ENCODE peak calls at places on chromosomes 2 and 18, in nine cellular contexts. One of them, this sample, is unnamed.

GRCh38 chr18:78153362-78153761 is 826.3 kb upstream of the SALL3 start:
- DNase-seq in AG04449: no peak
- DNase-seq in HepG2: no peak
- DNase-seq in lung: no peak
- DNase-seq in SK-N-SH: no peak
- DNase-seq in mucosa of descending colon: no peak
- DNase-seq in astrocyte of the spinal cord: no peak
- DNase-seq in fibroblast of the aortic adventitia: no peak
- DNase-seq in BJ: no peak
- DNase-seq in this sample: no peak

GRCh38 chr2:11456251-11456650 is 9.7 kb downstream of the E2F6 start:
- DNase-seq in AG04449: no peak
- DNase-seq in HepG2: no peak
- DNase-seq in lung: no peak
- DNase-seq in SK-N-SH: no peak
- DNase-seq in mucosa of descending colon: no peak
- DNase-seq in astrocyte of the spinal cord: no peak
- DNase-seq in fibroblast of the aortic adventitia: no peak
- DNase-seq in BJ: no peak
- DNase-seq in this sample: no peak

GRCh38 chr18:54388203-54389142 is 30.8 kb downstream of the C18orf54 start:
- DNase-seq in AG04449: peak; percentile 50
- DNase-seq in HepG2: peak; percentile 80
- DNase-seq in lung: no peak
- DNase-seq in SK-N-SH: no peak
- DNase-seq in mucosa of descending colon: no peak
- DNase-seq in astrocyte of the spinal cord: peak; percentile 90
- DNase-seq in fibroblast of the aortic adventitia: peak; percentile 73
- DNase-seq in BJ: peak; percentile 43
- DNase-seq in this sample: peak; percentile 98

GRCh38 chr2:186780701-186781316 is 68.2 kb downstream of the ZSWIM2 start:
- DNase-seq in AG04449: no peak
- DNase-seq in HepG2: peak; percentile 56
- DNase-seq in lung: no peak
- DNase-seq in SK-N-SH: peak; percentile 3
- DNase-seq in mucosa of descending colon: no peak
- DNase-seq in astrocyte of the spinal cord: peak; percentile 17
- DNase-seq in fibroblast of the aortic adventitia: peak; percentile 39
- DNase-seq in BJ: no peak
- DNase-seq in this sample: peak; percentile 5

GRCh38 chr2:166338831-166339339 is 36.9 kb downstream of the SCN9A start:
- DNase-seq in AG04449: no peak
- DNase-seq in HepG2: no peak
- DNase-seq in lung: no peak
- DNase-seq in SK-N-SH: no peak
- DNase-seq in mucosa of descending colon: no peak
- DNase-seq in astrocyte of the spinal cord: no peak
- DNase-seq in fibroblast of the aortic adventitia: no peak
- DNase-seq in BJ: no peak
- DNase-seq in this sample: no peak

GRCh38 chr2:108587621-108588020 is 53.4 kb downstream of the LIMS1 start:
- DNase-seq in AG04449: no peak
- DNase-seq in HepG2: no peak
- DNase-seq in lung: no peak
- DNase-seq in SK-N-SH: no peak
- DNase-seq in mucosa of descending colon: no peak
- DNase-seq in astrocyte of the spinal cord: peak; percentile 88
- DNase-seq in fibroblast of the aortic adventitia: peak; percentile 76
- DNase-seq in BJ: no peak
- DNase-seq in this sample: no peak

GRCh38 chr2:204842731-204843490 is 297.6 kb downstream of the PARD3B start:
- DNase-seq in AG04449: peak; percentile 83
- DNase-seq in HepG2: no peak
- DNase-seq in lung: no peak
- DNase-seq in SK-N-SH: no peak
- DNase-seq in mucosa of descending colon: no peak
- DNase-seq in astrocyte of the spinal cord: peak; percentile 94
- DNase-seq in fibroblast of the aortic adventitia: peak; percentile 93
- DNase-seq in BJ: peak; percentile 86
- DNase-seq in this sample: peak; percentile 45

GRCh38 chr2:126952216-126952615 is 53.5 kb downstream of the TEX51 start:
- DNase-seq in AG04449: no peak
- DNase-seq in HepG2: no peak
- DNase-seq in lung: no peak
- DNase-seq in SK-N-SH: no peak
- DNase-seq in mucosa of descending colon: no peak
- DNase-seq in astrocyte of the spinal cord: no peak
- DNase-seq in fibroblast of the aortic adventitia: no peak
- DNase-seq in BJ: no peak
- DNase-seq in this sample: no peak

GRCh38 chr2:235135990-235136561 is 184.3 kb downstream of the SH3BP4 start:
- DNase-seq in AG04449: peak; percentile 9
- DNase-seq in HepG2: peak; percentile 78
- DNase-seq in lung: peak; percentile 84
- DNase-seq in SK-N-SH: peak; percentile 78
- DNase-seq in mucosa of descending colon: peak; percentile 68
- DNase-seq in astrocyte of the spinal cord: peak; percentile 70
- DNase-seq in fibroblast of the aortic adventitia: peak; percentile 84
- DNase-seq in BJ: no peak
- DNase-seq in this sample: peak; percentile 56

GRCh38 chr2:226130192-226130591 is 669.4 kb downstream of the IRS1 start:
- DNase-seq in AG04449: no peak
- DNase-seq in HepG2: no peak
- DNase-seq in lung: no peak
- DNase-seq in SK-N-SH: no peak
- DNase-seq in mucosa of descending colon: no peak
- DNase-seq in astrocyte of the spinal cord: peak; percentile 34
- DNase-seq in fibroblast of the aortic adventitia: peak; percentile 31
- DNase-seq in BJ: no peak
- DNase-seq in this sample: no peak

GRCh38 chr2:34337735-34338134 is 738.6 kb upstream of the FAM98A start:
- DNase-seq in AG04449: no peak
- DNase-seq in HepG2: no peak
- DNase-seq in lung: no peak
- DNase-seq in SK-N-SH: no peak
- DNase-seq in mucosa of descending colon: no peak
- DNase-seq in astrocyte of the spinal cord: no peak
- DNase-seq in fibroblast of the aortic adventitia: no peak
- DNase-seq in BJ: no peak
- DNase-seq in this sample: no peak

GRCh38 chr2:85504434-85505261 is 34.3 kb upstream of the MAT2A start:
- DNase-seq in AG04449: peak; percentile 81
- DNase-seq in HepG2: no peak
- DNase-seq in lung: no peak
- DNase-seq in SK-N-SH: peak; percentile 71
- DNase-seq in mucosa of descending colon: no peak
- DNase-seq in astrocyte of the spinal cord: peak; percentile 87
- DNase-seq in fibroblast of the aortic adventitia: peak; percentile 91
- DNase-seq in BJ: peak; percentile 80
- DNase-seq in this sample: peak; percentile 92

GRCh38 chr18:11850821-11851155 is 425 bp upstream of the CHMP1B start:
- DNase-seq in AG04449: no peak
- DNase-seq in HepG2: no peak
- DNase-seq in lung: no peak
- DNase-seq in SK-N-SH: peak; percentile 38
- DNase-seq in mucosa of descending colon: no peak
- DNase-seq in astrocyte of the spinal cord: no peak
- DNase-seq in fibroblast of the aortic adventitia: no peak
- DNase-seq in BJ: peak; percentile 22
- DNase-seq in this sample: no peak

GRCh38 chr18:24878289-24878688 is 417.9 kb downstream of the HRH4 start:
- DNase-seq in AG04449: peak; percentile 14
- DNase-seq in HepG2: peak; percentile 7
- DNase-seq in lung: no peak
- DNase-seq in SK-N-SH: peak; percentile 27
- DNase-seq in mucosa of descending colon: no peak
- DNase-seq in astrocyte of the spinal cord: peak; percentile 58
- DNase-seq in fibroblast of the aortic adventitia: peak; percentile 75
- DNase-seq in BJ: no peak
- DNase-seq in this sample: no peak

GRCh38 chr2:224024270-224024669 is 14.8 kb downstream of the SERPINE2 start:
- DNase-seq in AG04449: no peak
- DNase-seq in HepG2: no peak
- DNase-seq in lung: no peak
- DNase-seq in SK-N-SH: no peak
- DNase-seq in mucosa of descending colon: no peak
- DNase-seq in astrocyte of the spinal cord: no peak
- DNase-seq in fibroblast of the aortic adventitia: no peak
- DNase-seq in BJ: no peak
- DNase-seq in this sample: no peak

DNA sequence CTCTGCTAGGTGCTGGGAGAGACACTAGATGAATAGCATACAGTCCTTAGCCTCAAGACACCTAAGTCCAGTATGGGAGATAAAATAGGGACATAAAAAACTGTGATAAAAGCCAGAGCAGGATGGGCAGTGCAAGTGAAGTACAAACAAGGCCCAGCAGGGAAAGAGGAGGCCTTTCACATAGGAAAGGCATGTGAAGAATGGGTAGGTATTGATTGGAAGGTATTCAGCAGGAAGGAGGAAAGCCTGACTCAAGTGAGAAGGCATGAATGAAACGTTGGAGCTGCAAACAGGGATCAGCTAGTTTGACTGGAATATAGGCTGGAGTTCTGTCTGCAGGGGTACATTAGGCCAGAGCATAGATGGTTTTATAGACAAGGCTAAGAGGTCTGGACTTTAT is 11.0 kb upstream of the CXCR4 start:
- DNase-seq in AG04449: no peak
- DNase-seq in HepG2: peak; percentile 26
- DNase-seq in lung: no peak
- DNase-seq in SK-N-SH: no peak
- DNase-seq in mucosa of descending colon: no peak
- DNase-seq in astrocyte of the spinal cord: no peak
- DNase-seq in fibroblast of the aortic adventitia: no peak
- DNase-seq in BJ: no peak
- DNase-seq in this sample: no peak
- TF ChIP-seq CTCF in AG04449: no peak
- TF ChIP-seq CTCF in HepG2: no peak
- TF ChIP-seq CTCF in lung: no peak
- TF ChIP-seq CTCF in SK-N-SH: no peak
- TF ChIP-seq CTCF in mucosa of descending colon: no peak
- TF ChIP-seq CTCF in astrocyte of the spinal cord: no peak
- TF ChIP-seq CTCF in fibroblast of the aortic adventitia: no peak
- TF ChIP-seq CTCF in BJ: no peak
- TF ChIP-seq CTCF in this sample: no peak

GRCh38 chr2:183495079-183495478 is 370.8 kb downstream of the NUP35 start:
- DNase-seq in AG04449: no peak
- DNase-seq in HepG2: no peak
- DNase-seq in lung: no peak
- DNase-seq in SK-N-SH: no peak
- DNase-seq in mucosa of descending colon: no peak
- DNase-seq in astrocyte of the spinal cord: no peak
- DNase-seq in fibroblast of the aortic adventitia: no peak
- DNase-seq in BJ: no peak
- DNase-seq in this sample: no peak
- H3K4me3 ChIP-seq in AG04449: no peak overlapping the region
- H3K4me3 ChIP-seq in HepG2: no peak overlapping the region
- H3K4me3 ChIP-seq in lung: no peak overlapping the region
- H3K4me3 ChIP-seq in SK-N-SH: no peak overlapping the region
- H3K4me3 ChIP-seq in mucosa of descending colon: no peak overlapping the region
- H3K4me3 ChIP-seq in astrocyte of the spinal cord: no peak overlapping the region
- H3K4me3 ChIP-seq in fibroblast of the aortic adventitia: no peak overlapping the region
- H3K4me3 ChIP-seq in BJ: no peak overlapping the region
- H3K4me3 ChIP-seq in this sample: no peak overlapping the region

DNA sequence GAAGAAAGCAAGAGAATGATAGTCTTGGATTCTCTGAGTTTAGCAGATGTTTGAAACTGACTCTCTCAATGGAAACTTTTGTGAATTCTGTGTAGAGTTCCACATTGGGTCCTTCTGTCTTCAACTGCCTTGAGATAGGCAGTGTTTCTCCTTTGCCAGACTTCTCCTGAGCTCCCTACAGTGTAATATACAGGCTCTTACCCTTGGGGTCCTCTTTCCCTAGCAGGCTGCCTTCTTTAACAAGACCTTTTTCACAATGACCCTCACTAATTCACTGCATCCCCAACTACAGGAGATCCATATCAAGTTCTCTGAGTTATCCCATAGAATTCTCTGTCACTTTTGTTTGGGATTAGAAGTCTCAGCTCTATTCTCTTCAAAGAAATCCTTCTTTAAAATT is 513.0 kb downstream of the XIRP2 start:
- DNase-seq in AG04449: no peak
- DNase-seq in HepG2: no peak
- DNase-seq in lung: no peak
- DNase-seq in SK-N-SH: no peak
- DNase-seq in mucosa of descending colon: no peak
- DNase-seq in astrocyte of the spinal cord: no peak
- DNase-seq in fibroblast of the aortic adventitia: no peak
- DNase-seq in BJ: no peak
- DNase-seq in this sample: no peak
- TF ChIP-seq CTCF in AG04449: no peak
- TF ChIP-seq CTCF in HepG2: no peak
- TF ChIP-seq CTCF in lung: no peak
- TF ChIP-seq CTCF in SK-N-SH: no peak
- TF ChIP-seq CTCF in mucosa of descending colon: no peak
- TF ChIP-seq CTCF in astrocyte of the spinal cord: no peak
- TF ChIP-seq CTCF in fibroblast of the aortic adventitia: no peak
- TF ChIP-seq CTCF in BJ: no peak
- TF ChIP-seq CTCF in this sample: no peak

GRCh38 chr2:28962505-28962904 is 18.6 kb upstream of the TOGARAM2 start:
- DNase-seq in AG04449: no peak
- DNase-seq in HepG2: no peak
- DNase-seq in lung: no peak
- DNase-seq in SK-N-SH: no peak
- DNase-seq in mucosa of descending colon: no peak
- DNase-seq in astrocyte of the spinal cord: no peak
- DNase-seq in fibroblast of the aortic adventitia: no peak
- DNase-seq in BJ: no peak
- DNase-seq in this sample: no peak

GRCh38 chr2:28956890-28957289 is 24.2 kb upstream of the TOGARAM2 start:
- DNase-seq in AG04449: no peak
- DNase-seq in HepG2: no peak
- DNase-seq in lung: no peak
- DNase-seq in SK-N-SH: no peak
- DNase-seq in mucosa of descending colon: no peak
- DNase-seq in astrocyte of the spinal cord: no peak
- DNase-seq in fibroblast of the aortic adventitia: no peak
- DNase-seq in BJ: no peak
- DNase-seq in this sample: no peak

GRCh38 chr2:28958689-28959088 is 22.4 kb upstream of the TOGARAM2 start:
- DNase-seq in AG04449: peak; percentile 37
- DNase-seq in HepG2: peak; percentile 70
- DNase-seq in lung: peak; percentile 50
- DNase-seq in SK-N-SH: peak; percentile 87
- DNase-seq in mucosa of descending colon: no peak
- DNase-seq in astrocyte of the spinal cord: peak; percentile 81
- DNase-seq in fibroblast of the aortic adventitia: peak; percentile 86
- DNase-seq in BJ: peak; percentile 20
- DNase-seq in this sample: peak; percentile 52

GRCh38 chr2:28956415-28956826 is 24.7 kb upstream of the TOGARAM2 start:
- DNase-seq in AG04449: no peak
- DNase-seq in HepG2: peak; percentile 62
- DNase-seq in lung: no peak
- DNase-seq in SK-N-SH: peak; percentile 61
- DNase-seq in mucosa of descending colon: no peak
- DNase-seq in astrocyte of the spinal cord: no peak
- DNase-seq in fibroblast of the aortic adventitia: peak; percentile 44
- DNase-seq in BJ: no peak
- DNase-seq in this sample: no peak

DNA sequence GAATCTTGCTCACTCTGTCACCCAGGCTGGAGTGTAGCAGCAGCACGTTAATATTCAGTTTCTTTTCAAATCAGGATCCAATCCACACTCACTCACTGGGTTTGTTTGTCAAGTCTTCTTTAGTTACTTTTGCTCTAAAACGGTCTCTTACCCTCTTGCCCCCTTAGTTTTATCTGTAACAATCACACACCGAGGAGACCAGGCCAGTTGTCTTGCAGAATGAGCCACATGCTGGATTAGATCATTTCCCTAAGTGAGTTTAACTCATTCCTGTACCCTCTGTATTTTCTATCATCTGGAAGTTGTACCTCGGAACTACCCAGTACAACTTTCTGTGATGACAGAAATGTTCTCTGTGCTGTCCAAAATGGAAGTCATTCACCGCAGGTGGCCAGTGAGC is 20.7 kb upstream of the TOGARAM2 start:
- DNase-seq in AG04449: no peak
- DNase-seq in HepG2: no peak
- DNase-seq in lung: no peak
- DNase-seq in SK-N-SH: no peak
- DNase-seq in mucosa of descending colon: no peak
- DNase-seq in astrocyte of the spinal cord: no peak
- DNase-seq in fibroblast of the aortic adventitia: no peak
- DNase-seq in BJ: no peak
- DNase-seq in this sample: no peak
- H3K4me3 ChIP-seq in AG04449: no peak overlapping the region
- H3K4me3 ChIP-seq in HepG2: no peak overlapping the region
- H3K4me3 ChIP-seq in lung: no peak overlapping the region
- H3K4me3 ChIP-seq in SK-N-SH: no peak overlapping the region
- H3K4me3 ChIP-seq in mucosa of descending colon: no peak overlapping the region
- H3K4me3 ChIP-seq in astrocyte of the spinal cord: no peak overlapping the region
- H3K4me3 ChIP-seq in fibroblast of the aortic adventitia: no peak overlapping the region
- H3K4me3 ChIP-seq in BJ: no peak overlapping the region
- H3K4me3 ChIP-seq in this sample: no peak overlapping the region

This sample was measured in HFF-Myc.